ENCODE peak calls at places on chromosomes 3 and 15, in nine cellular contexts. Z, H, N, G, X, D, P, T and K are unnamed samples.

GRCh38 chr15:80159811-80160569 is 7.2 kb downstream of the FAH start:
- DNase-seq in Z (no peak), H (no peak), N (no peak), G (no peak), X (no peak), D (no peak), P (no peak), T (no peak), K (no peak)

GRCh38 chr3:48798998-48799397 is 48.7 kb downstream of the PRKAR2A start:
- DNase-seq in Z (no peak), H (no peak), N (no peak), G (no peak), X (peak; percentile 2), D (no peak), P (no peak), T (peak; percentile 51), K (no peak)

GRCh38 chr3:15634671-15635661 is 33.4 kb downstream of the BTD start:
- DNase-seq in Z (no peak), H (peak; percentile 74), N (no peak), G (no peak), X (no peak), D (no peak), P (no peak), T (no peak), K (no peak)

GRCh38 chr3:188187055-188187454 is 33.1 kb downstream of the LPP start:
- DNase-seq in Z (no peak), H (no peak), N (no peak), G (no peak), X (no peak), D (no peak), P (no peak), T (no peak), K (no peak)

GRCh38 chr3:128804017-128804816 is 75.2 kb upstream of the ACAD9 start:
- DNase-seq in Z (no peak), H (peak; percentile 40), N (no peak), G (peak; percentile 26), X (no peak), D (no peak), P (no peak), T (no peak), K (peak; percentile 42)

GRCh38 chr15:83210619-83211018 is 3.0 kb upstream of the HDGFL3 start:
- DNase-seq in Z (no peak), H (peak; percentile 50), N (no peak), G (no peak), X (no peak), D (no peak), P (no peak), T (peak; percentile 68), K (no peak)

GRCh38 chr3:186105543-186105942 is 3.3 kb downstream of the ETV5 start:
- DNase-seq in Z (no peak), H (no peak), N (no peak), G (no peak), X (no peak), D (no peak), P (no peak), T (no peak), K (no peak)

GRCh38 chr15:48190932-48191573 is 412 bp upstream of the CTXN2 start:
- DNase-seq in Z (peak; percentile 31), H (peak; percentile 64), N (peak; percentile 89), G (no peak), X (no peak), D (peak; percentile 82), P (peak; percentile 97), T (peak; percentile 75), K (no peak)

GRCh38 chr3:141255137-141255536 is 23.5 kb downstream of the PXYLP1 start:
- DNase-seq in Z (no peak), H (no peak), N (no peak), G (no peak), X (no peak), D (no peak), P (no peak), T (no peak), K (no peak)

GRCh38 chr3:9595877-9596276 is 42.3 kb upstream of the LHFPL4 start:
- DNase-seq in Z (no peak), H (no peak), N (no peak), G (no peak), X (no peak), D (no peak), P (no peak), T (peak; percentile 6), K (no peak)